ENCODE peak calls at places on chromosomes 13 and 19, in ten cellular contexts. One of them, this sample, is unnamed. For H3K4me1, the result is how much of the 10 kb centered on the place peaks cover.

GRCh38 chr13:48009298-48009697 is 8.2 kb upstream of the SUCLA2 start:
- DNase-seq in aorta: no peak
- DNase-seq in A549: peak
- DNase-seq in psoas muscle: no peak
- DNase-seq in MM.1S: no peak
- DNase-seq in tibial artery: no peak
- DNase-seq in CD8-positive, alpha-beta memory T cell: no peak
- DNase-seq in neuronal stem cell: no peak
- DNase-seq in esophagus squamous epithelium: no peak
- DNase-seq in CD8-positive, alpha-beta T cell: no peak
- DNase-seq in this sample: peak

GRCh38 chr19:48558018-48558684 is 6.2 kb downstream of the SULT2B1 start:
- DNase-seq in aorta: peak
- DNase-seq in A549: peak
- DNase-seq in psoas muscle: no peak
- DNase-seq in MM.1S: no peak
- DNase-seq in tibial artery: peak
- DNase-seq in CD8-positive, alpha-beta memory T cell: no peak
- DNase-seq in neuronal stem cell: no peak
- DNase-seq in esophagus squamous epithelium: no peak
- DNase-seq in CD8-positive, alpha-beta T cell: no peak
- DNase-seq in this sample: peak

GRCh38 chr13:74891610-74892009 is 590.4 kb downstream of the TBC1D4 start:
- DNase-seq in aorta: no peak
- DNase-seq in A549: peak
- DNase-seq in psoas muscle: no peak
- DNase-seq in MM.1S: no peak
- DNase-seq in tibial artery: no peak
- DNase-seq in CD8-positive, alpha-beta memory T cell: no peak
- DNase-seq in neuronal stem cell: no peak
- DNase-seq in esophagus squamous epithelium: no peak
- DNase-seq in CD8-positive, alpha-beta T cell: no peak
- DNase-seq in this sample: peak

GRCh38 chr19:23799321-23799720 is 40.6 kb upstream of the ZNF681 start:
- DNase-seq in aorta: no peak
- DNase-seq in A549: no peak
- DNase-seq in psoas muscle: no peak
- DNase-seq in MM.1S: peak
- DNase-seq in tibial artery: no peak
- DNase-seq in CD8-positive, alpha-beta memory T cell: peak
- DNase-seq in neuronal stem cell: no peak
- DNase-seq in esophagus squamous epithelium: no peak
- DNase-seq in CD8-positive, alpha-beta T cell: peak
- DNase-seq in this sample: no peak

GRCh38 chr13:73428137-73428536 is 369.3 kb downstream of the KLF5 start:
- DNase-seq in aorta: no peak
- DNase-seq in A549: peak
- DNase-seq in psoas muscle: no peak
- DNase-seq in MM.1S: no peak
- DNase-seq in tibial artery: no peak
- DNase-seq in CD8-positive, alpha-beta memory T cell: no peak
- DNase-seq in neuronal stem cell: no peak
- DNase-seq in esophagus squamous epithelium: no peak
- DNase-seq in CD8-positive, alpha-beta T cell: no peak
- DNase-seq in this sample: peak

GRCh38 chr19:55383789-55384575 is at the start of gene TMEM238:
- DNase-seq in aorta: peak
- DNase-seq in A549: peak
- DNase-seq in psoas muscle: peak
- DNase-seq in MM.1S: peak
- DNase-seq in tibial artery: no peak
- DNase-seq in CD8-positive, alpha-beta memory T cell: no peak
- DNase-seq in neuronal stem cell: peak
- DNase-seq in esophagus squamous epithelium: no peak
- DNase-seq in CD8-positive, alpha-beta T cell: peak
- DNase-seq in this sample: no peak

GRCh38 chr19:12788682-12789097 is 2.6 kb upstream of the JUNB start:
- DNase-seq in aorta: peak
- DNase-seq in A549: peak
- DNase-seq in psoas muscle: peak
- DNase-seq in MM.1S: peak
- DNase-seq in tibial artery: peak
- DNase-seq in CD8-positive, alpha-beta memory T cell: peak
- DNase-seq in neuronal stem cell: no peak
- DNase-seq in esophagus squamous epithelium: no peak
- DNase-seq in CD8-positive, alpha-beta T cell: no peak
- DNase-seq in this sample: peak

GRCh38 chr13:67224148-67224846 is 5.8 kb downstream of the PCDH9 start:
- DNase-seq in aorta: peak
- DNase-seq in A549: peak
- DNase-seq in psoas muscle: peak
- DNase-seq in MM.1S: peak
- DNase-seq in tibial artery: peak
- DNase-seq in CD8-positive, alpha-beta memory T cell: peak
- DNase-seq in neuronal stem cell: peak
- DNase-seq in esophagus squamous epithelium: no peak
- DNase-seq in CD8-positive, alpha-beta T cell: no peak
- DNase-seq in this sample: peak

DNA sequence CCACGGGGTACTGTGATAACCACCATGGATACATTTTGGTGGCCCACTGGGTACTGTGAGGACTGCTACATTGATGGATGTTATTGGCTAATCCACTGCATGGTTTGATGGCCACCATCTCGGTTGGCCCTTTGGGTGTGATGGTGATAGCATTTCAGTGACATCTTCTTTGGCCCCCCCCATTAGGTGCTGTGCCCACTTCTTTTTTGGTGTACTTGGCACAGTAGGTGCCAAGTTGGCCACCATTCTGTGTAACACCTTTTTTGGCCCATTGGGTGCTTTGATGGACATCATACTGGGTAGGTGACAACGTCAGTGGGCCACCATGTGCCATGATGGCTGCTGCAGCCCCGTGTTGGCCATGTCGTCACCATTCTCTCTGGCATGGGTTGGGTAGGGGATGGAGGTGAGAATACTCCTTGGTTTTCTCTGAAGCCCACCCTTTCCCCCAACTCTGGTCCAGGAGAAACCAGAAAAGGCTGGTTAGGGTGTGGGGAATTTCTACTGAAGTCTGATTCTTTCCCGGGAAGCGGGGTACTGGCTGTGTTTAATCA is 9.2 kb downstream of the FOXA3 start:
- DNase-seq in aorta: no peak
- DNase-seq in A549: no peak
- DNase-seq in psoas muscle: no peak
- DNase-seq in MM.1S: no peak
- DNase-seq in tibial artery: no peak
- DNase-seq in CD8-positive, alpha-beta memory T cell: no peak
- DNase-seq in neuronal stem cell: no peak
- DNase-seq in esophagus squamous epithelium: no peak
- DNase-seq in CD8-positive, alpha-beta T cell: no peak
- DNase-seq in this sample: no peak
- H3K4me1 ChIP-seq in aorta: under half
- H3K4me1 ChIP-seq in A549: under half
- H3K4me1 ChIP-seq in psoas muscle: under half
- H3K4me1 ChIP-seq in MM.1S: under half
- H3K4me1 ChIP-seq in tibial artery: under half
- H3K4me1 ChIP-seq in CD8-positive, alpha-beta memory T cell: under half
- H3K4me1 ChIP-seq in neuronal stem cell: under half
- H3K4me1 ChIP-seq in esophagus squamous epithelium: under half
- H3K4me1 ChIP-seq in CD8-positive, alpha-beta T cell: under half
- H3K4me1 ChIP-seq in this sample: under half

GRCh38 chr13:78299832-78300623 is 303.3 kb downstream of the POU4F1 start:
- DNase-seq in aorta: no peak
- DNase-seq in A549: no peak
- DNase-seq in psoas muscle: no peak
- DNase-seq in MM.1S: peak
- DNase-seq in tibial artery: no peak
- DNase-seq in CD8-positive, alpha-beta memory T cell: no peak
- DNase-seq in neuronal stem cell: no peak
- DNase-seq in esophagus squamous epithelium: no peak
- DNase-seq in CD8-positive, alpha-beta T cell: no peak
- DNase-seq in this sample: no peak
- H3K27ac ChIP-seq in aorta: no peak
- H3K27ac ChIP-seq in A549: no peak
- H3K27ac ChIP-seq in psoas muscle: no peak
- H3K27ac ChIP-seq in MM.1S: peak
- H3K27ac ChIP-seq in tibial artery: no peak
- H3K27ac ChIP-seq in CD8-positive, alpha-beta memory T cell: no peak
- H3K27ac ChIP-seq in neuronal stem cell: no peak
- H3K27ac ChIP-seq in esophagus squamous epithelium: no peak
- H3K27ac ChIP-seq in CD8-positive, alpha-beta T cell: no peak
- H3K27ac ChIP-seq in this sample: no peak

GRCh38 chr13:110396913-110397379 is 89.9 kb downstream of the COL4A2 start:
- DNase-seq in aorta: peak
- DNase-seq in A549: peak
- DNase-seq in psoas muscle: peak
- DNase-seq in MM.1S: no peak
- DNase-seq in tibial artery: peak
- DNase-seq in CD8-positive, alpha-beta memory T cell: no peak
- DNase-seq in neuronal stem cell: no peak
- DNase-seq in esophagus squamous epithelium: no peak
- DNase-seq in CD8-positive, alpha-beta T cell: no peak
- DNase-seq in this sample: no peak

GRCh38 chr13:110393761-110394160 is 86.7 kb downstream of the COL4A2 start:
- DNase-seq in aorta: no peak
- DNase-seq in A549: no peak
- DNase-seq in psoas muscle: no peak
- DNase-seq in MM.1S: no peak
- DNase-seq in tibial artery: no peak
- DNase-seq in CD8-positive, alpha-beta memory T cell: no peak
- DNase-seq in neuronal stem cell: no peak
- DNase-seq in esophagus squamous epithelium: no peak
- DNase-seq in CD8-positive, alpha-beta T cell: no peak
- DNase-seq in this sample: no peak

GRCh38 chr13:110396476-110396875 is 89.4 kb downstream of the COL4A2 start:
- DNase-seq in aorta: no peak
- DNase-seq in A549: no peak
- DNase-seq in psoas muscle: no peak
- DNase-seq in MM.1S: no peak
- DNase-seq in tibial artery: no peak
- DNase-seq in CD8-positive, alpha-beta memory T cell: no peak
- DNase-seq in neuronal stem cell: no peak
- DNase-seq in esophagus squamous epithelium: no peak
- DNase-seq in CD8-positive, alpha-beta T cell: no peak
- DNase-seq in this sample: no peak

GRCh38 chr13:110392510-110393233 is 85.6 kb downstream of the COL4A2 start:
- DNase-seq in aorta: no peak
- DNase-seq in A549: no peak
- DNase-seq in psoas muscle: no peak
- DNase-seq in MM.1S: no peak
- DNase-seq in tibial artery: no peak
- DNase-seq in CD8-positive, alpha-beta memory T cell: no peak
- DNase-seq in neuronal stem cell: no peak
- DNase-seq in esophagus squamous epithelium: no peak
- DNase-seq in CD8-positive, alpha-beta T cell: no peak
- DNase-seq in this sample: no peak

DNA sequence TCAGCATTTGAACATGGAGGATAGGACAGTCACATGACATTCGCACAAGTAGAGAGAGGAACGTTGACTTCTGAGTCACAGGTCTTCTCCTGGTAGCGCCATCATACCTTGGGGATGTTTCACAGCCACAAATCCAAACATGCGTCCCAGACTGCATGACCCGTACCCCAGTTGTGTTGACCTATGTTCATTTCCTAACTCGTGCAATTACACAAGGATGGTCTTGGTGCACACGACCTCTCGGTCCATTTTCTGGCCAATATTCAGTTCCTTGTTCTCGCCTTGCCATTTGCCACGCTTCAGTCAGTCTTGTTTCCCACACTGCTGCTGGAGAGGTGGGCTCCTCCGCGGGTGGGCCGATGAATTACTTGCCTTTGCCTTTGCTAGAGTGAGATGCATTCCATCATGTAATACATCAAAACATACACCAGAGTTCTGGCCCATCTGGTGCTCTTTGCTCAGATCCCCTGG is 87.3 kb downstream of the COL4A2 start:
- DNase-seq in aorta: peak
- DNase-seq in A549: no peak
- DNase-seq in psoas muscle: no peak
- DNase-seq in MM.1S: no peak
- DNase-seq in tibial artery: no peak
- DNase-seq in CD8-positive, alpha-beta memory T cell: no peak
- DNase-seq in neuronal stem cell: no peak
- DNase-seq in esophagus squamous epithelium: no peak
- DNase-seq in CD8-positive, alpha-beta T cell: no peak
- DNase-seq in this sample: no peak
- H3K4me1 ChIP-seq in aorta: under half
- H3K4me1 ChIP-seq in A549: under half
- H3K4me1 ChIP-seq in psoas muscle: under half
- H3K4me1 ChIP-seq in MM.1S: under half
- H3K4me1 ChIP-seq in tibial artery: half or more
- H3K4me1 ChIP-seq in CD8-positive, alpha-beta memory T cell: under half
- H3K4me1 ChIP-seq in neuronal stem cell: under half
- H3K4me1 ChIP-seq in esophagus squamous epithelium: under half
- H3K4me1 ChIP-seq in CD8-positive, alpha-beta T cell: under half
- H3K4me1 ChIP-seq in this sample: under half

GRCh38 chr19:14577264-14577663 is 5.4 kb upstream of the NDUFB7 start:
- DNase-seq in aorta: no peak
- DNase-seq in A549: no peak
- DNase-seq in psoas muscle: no peak
- DNase-seq in MM.1S: no peak
- DNase-seq in tibial artery: no peak
- DNase-seq in CD8-positive, alpha-beta memory T cell: no peak
- DNase-seq in neuronal stem cell: no peak
- DNase-seq in esophagus squamous epithelium: no peak
- DNase-seq in CD8-positive, alpha-beta T cell: no peak
- DNase-seq in this sample: no peak

GRCh38 chr19:14580623-14581237 is 2.2 kb upstream of the CLEC17A start:
- DNase-seq in aorta: no peak
- DNase-seq in A549: no peak
- DNase-seq in psoas muscle: no peak
- DNase-seq in MM.1S: no peak
- DNase-seq in tibial artery: no peak
- DNase-seq in CD8-positive, alpha-beta memory T cell: no peak
- DNase-seq in neuronal stem cell: no peak
- DNase-seq in esophagus squamous epithelium: no peak
- DNase-seq in CD8-positive, alpha-beta T cell: no peak
- DNase-seq in this sample: no peak

GRCh38 chr19:14576363-14576762 is 4.5 kb upstream of the NDUFB7 start:
- DNase-seq in aorta: no peak
- DNase-seq in A549: no peak
- DNase-seq in psoas muscle: no peak
- DNase-seq in MM.1S: no peak
- DNase-seq in tibial artery: no peak
- DNase-seq in CD8-positive, alpha-beta memory T cell: no peak
- DNase-seq in neuronal stem cell: no peak
- DNase-seq in esophagus squamous epithelium: no peak
- DNase-seq in CD8-positive, alpha-beta T cell: no peak
- DNase-seq in this sample: no peak

GRCh38 chr19:14575428-14575980 is 3.6 kb upstream of the NDUFB7 start:
- DNase-seq in aorta: no peak
- DNase-seq in A549: no peak
- DNase-seq in psoas muscle: peak
- DNase-seq in MM.1S: no peak
- DNase-seq in tibial artery: no peak
- DNase-seq in CD8-positive, alpha-beta memory T cell: no peak
- DNase-seq in neuronal stem cell: no peak
- DNase-seq in esophagus squamous epithelium: no peak
- DNase-seq in CD8-positive, alpha-beta T cell: no peak
- DNase-seq in this sample: no peak

DNA sequence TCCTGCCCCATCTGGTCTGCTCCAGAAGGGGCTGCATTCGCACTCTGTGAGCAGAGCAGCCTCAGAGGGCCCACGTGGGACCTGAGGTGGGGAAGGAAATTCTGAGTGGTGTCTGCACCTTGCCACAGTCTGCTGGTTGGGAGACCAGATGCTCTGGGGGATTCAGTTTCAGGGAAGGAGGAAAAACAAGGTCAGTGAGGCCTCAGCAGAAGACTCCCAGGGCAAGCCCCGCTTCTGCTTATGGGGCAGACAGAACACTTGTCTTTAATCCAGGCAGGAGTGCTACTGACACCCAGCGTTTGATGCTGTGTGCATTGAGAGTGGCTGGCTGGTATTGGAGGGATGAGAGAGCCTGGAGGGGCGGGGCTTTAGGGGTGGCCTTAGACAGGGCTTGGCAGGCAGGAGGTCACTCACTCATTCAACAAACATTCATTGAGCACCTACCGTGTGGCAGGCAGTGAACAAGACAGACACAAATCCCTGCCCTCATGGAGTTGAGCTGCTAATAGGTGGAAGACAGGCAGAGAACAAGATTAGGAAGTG is 4.9 kb upstream of the CLEC17A start:
- DNase-seq in aorta: no peak
- DNase-seq in A549: no peak
- DNase-seq in psoas muscle: no peak
- DNase-seq in MM.1S: no peak
- DNase-seq in tibial artery: no peak
- DNase-seq in CD8-positive, alpha-beta memory T cell: no peak
- DNase-seq in neuronal stem cell: no peak
- DNase-seq in esophagus squamous epithelium: no peak
- DNase-seq in CD8-positive, alpha-beta T cell: no peak
- DNase-seq in this sample: no peak
- H3K27ac ChIP-seq in aorta: no peak
- H3K27ac ChIP-seq in A549: no peak
- H3K27ac ChIP-seq in psoas muscle: no peak
- H3K27ac ChIP-seq in MM.1S: no peak
- H3K27ac ChIP-seq in tibial artery: no peak
- H3K27ac ChIP-seq in CD8-positive, alpha-beta memory T cell: no peak
- H3K27ac ChIP-seq in neuronal stem cell: no peak
- H3K27ac ChIP-seq in esophagus squamous epithelium: no peak
- H3K27ac ChIP-seq in CD8-positive, alpha-beta T cell: no peak
- H3K27ac ChIP-seq in this sample: no peak

This sample was measured in foreskin keratinocyte.